ENCODE peak calls at places on chromosomes 4 and X, in eight cellular contexts. One of them, this sample, is unnamed.

GRCh38 chr4:127783026-127783769 is 1.1 kb downstream of the HSPA4L start:
- DNase-seq in NCI-H510A: no peak
- DNase-seq in ACHN: peak
- DNase-seq in AG08395: peak
- DNase-seq in sciatic nerve: peak
- DNase-seq in right cardiac atrium: peak
- DNase-seq in GM13977: no peak
- DNase-seq in cerebellar cortex: peak
- DNase-seq in this sample: no peak

GRCh38 chr4:4805805-4806345 is 53.6 kb upstream of the MSX1 start:
- DNase-seq in cerebellar cortex: no peak
- DNase-seq in ACHN: no peak
- DNase-seq in GM13977: no peak
- DNase-seq in right cardiac atrium: no peak
- DNase-seq in sciatic nerve: no peak
- DNase-seq in NCI-H510A: no peak
- DNase-seq in AG08395: no peak
- DNase-seq in this sample: no peak

GRCh38 chr4:88820723-88821368 is 123.2 kb upstream of the NAP1L5 start:
- DNase-seq in AG08395: no peak
- DNase-seq in NCI-H510A: no peak
- DNase-seq in sciatic nerve: no peak
- DNase-seq in right cardiac atrium: no peak
- DNase-seq in cerebellar cortex: no peak
- DNase-seq in GM13977: no peak
- DNase-seq in ACHN: no peak
- DNase-seq in this sample: no peak

GRCh38 chr4:100510551-100510950 is 7.3 kb downstream of the EMCN start:
- DNase-seq in sciatic nerve: no peak
- DNase-seq in ACHN: no peak
- DNase-seq in right cardiac atrium: no peak
- DNase-seq in NCI-H510A: no peak
- DNase-seq in GM13977: no peak
- DNase-seq in cerebellar cortex: no peak
- DNase-seq in AG08395: peak
- DNase-seq in this sample: no peak

GRCh38 chrX:129650183-129650689 is 4.5 kb downstream of the APLN start:
- DNase-seq in sciatic nerve: no peak
- DNase-seq in GM13977: no peak
- DNase-seq in NCI-H510A: no peak
- DNase-seq in AG08395: no peak
- DNase-seq in ACHN: no peak
- DNase-seq in cerebellar cortex: no peak
- DNase-seq in right cardiac atrium: no peak
- DNase-seq in this sample: no peak

GRCh38 chr4:16075061-16075460 is 8.8 kb downstream of the PROM1 start:
- DNase-seq in AG08395: no peak
- DNase-seq in right cardiac atrium: no peak
- DNase-seq in sciatic nerve: no peak
- DNase-seq in NCI-H510A: no peak
- DNase-seq in GM13977: no peak
- DNase-seq in cerebellar cortex: no peak
- DNase-seq in ACHN: no peak
- DNase-seq in this sample: no peak

GRCh38 chrX:97096385-97096784 is 212.7 kb downstream of the RPA4 start:
- DNase-seq in sciatic nerve: no peak
- DNase-seq in AG08395: no peak
- DNase-seq in cerebellar cortex: no peak
- DNase-seq in ACHN: no peak
- DNase-seq in GM13977: no peak
- DNase-seq in NCI-H510A: no peak
- DNase-seq in right cardiac atrium: no peak
- DNase-seq in this sample: peak

GRCh38 chr4:126533176-126533575 is 1099.6 kb upstream of the INTU start:
- DNase-seq in AG08395: peak
- DNase-seq in cerebellar cortex: no peak
- DNase-seq in right cardiac atrium: no peak
- DNase-seq in NCI-H510A: no peak
- DNase-seq in GM13977: no peak
- DNase-seq in ACHN: no peak
- DNase-seq in sciatic nerve: no peak
- DNase-seq in this sample: no peak

GRCh38 chrX:140507982-140508305 is 3.1 kb upstream of the SOX3 start:
- DNase-seq in right cardiac atrium: peak
- DNase-seq in sciatic nerve: no peak
- DNase-seq in AG08395: no peak
- DNase-seq in cerebellar cortex: no peak
- DNase-seq in NCI-H510A: no peak
- DNase-seq in GM13977: no peak
- DNase-seq in ACHN: no peak
- DNase-seq in this sample: peak

GRCh38 chr4:88107406-88108107 is 50.9 kb downstream of the ABCG2 start:
- DNase-seq in cerebellar cortex: no peak
- DNase-seq in ACHN: peak
- DNase-seq in right cardiac atrium: no peak
- DNase-seq in AG08395: no peak
- DNase-seq in GM13977: no peak
- DNase-seq in NCI-H510A: no peak
- DNase-seq in sciatic nerve: no peak
- DNase-seq in this sample: no peak

This sample was measured in COLO829.